ENCODE peak calls at places on chromosomes 6 and 20, in six cellular contexts. C, R, U, Q, H and Z are unnamed samples.

GRCh38 chr20:50467618-50468373 is 42.4 kb upstream of the PTPN1 start:
- DNase-seq in H (peak), R (peak), Q (no peak), U (no peak), C (no peak), Z (no peak)

GRCh38 chr6:158751842-158752424 is 67.2 kb downstream of the EZR start:
- DNase-seq in Q (no peak), C (no peak), R (no peak), U (peak), H (no peak), Z (no peak)

GRCh38 chr20:55561259-55561658 is 444.1 kb downstream of the CBLN4 start:
- DNase-seq in H (no peak), Q (no peak), R (no peak), C (no peak), U (no peak), Z (no peak)

GRCh38 chr6:15400572-15401004 is 154.7 kb downstream of the JARID2 start:
- DNase-seq in R (no peak), H (peak), Q (no peak), C (peak), U (no peak), Z (peak)

GRCh38 chr6:82396964-82397761 is 33.5 kb downstream of the TPBG start:
- DNase-seq in U (peak), H (no peak), C (no peak), R (peak), Q (no peak), Z (no peak)

GRCh38 chr6:66717786-66718185 is 1010.8 kb upstream of the EYS start:
- DNase-seq in U (no peak), C (no peak), R (no peak), H (no peak), Q (no peak), Z (no peak)

GRCh38 chr6:26420607-26421235 is 18.6 kb downstream of the BTN3A1 start:
- DNase-seq in C (no peak), Q (no peak), R (peak), H (peak), U (peak), Z (no peak)

GRCh38 chr20:24007073-24007595 is 18.6 kb upstream of the GGTLC1 start:
- DNase-seq in R (no peak), H (no peak), C (no peak), U (no peak), Q (no peak), Z (no peak)

GRCh38 chr20:54165803-54166202 is 8.0 kb downstream of the CYP24A1 start:
- DNase-seq in R (no peak), U (no peak), H (no peak), Q (no peak), C (no peak), Z (no peak)

GRCh38 chr20:6333110-6333509 is 210.3 kb upstream of the FERMT1 start:
- DNase-seq in U (peak), C (no peak), H (no peak), R (no peak), Q (no peak), Z (no peak)

GRCh38 chr6:158143700-158144099 is 24.4 kb downstream of the SERAC1 start:
- DNase-seq in R (no peak), H (no peak), C (no peak), U (peak), Q (no peak), Z (no peak)

GRCh38 chr6:168249746-168250145 is 69.8 kb downstream of the DACT2 start:
- DNase-seq in Q (no peak), H (no peak), C (no peak), R (no peak), U (no peak), Z (no peak)

GRCh38 chr20:10550204-10551118 is 115.4 kb downstream of the SLX4IP start:
- DNase-seq in R (no peak), U (no peak), Q (no peak), C (no peak), H (no peak), Z (no peak)

GRCh38 chr20:43726333-43726732 is 469 bp downstream of the GTSF1L start:
- DNase-seq in Q (no peak), U (no peak), H (no peak), C (no peak), R (no peak), Z (no peak)

GRCh38 chr6:138987643-138988468 is at the start of gene REPS1:
- DNase-seq in H (peak), U (peak), Q (peak), R (peak), C (peak), Z (peak)

GRCh38 chr6:23547851-23548250 is 578.2 kb upstream of the NRSN1 start:
- DNase-seq in R (no peak), Q (no peak), C (no peak), U (no peak), H (no peak), Z (no peak)

GRCh38 chr6:63307581-63308246 is 12.1 kb downstream of the LGSN start:
- DNase-seq in H (no peak), C (no peak), R (peak), U (peak), Q (no peak), Z (no peak)

GRCh38 chr20:44117296-44118184 is 69.4 kb downstream of the JPH2 start:
- DNase-seq in H (no peak), R (no peak), U (no peak), C (no peak), Q (no peak), Z (no peak)

GRCh38 chr6:156740604-156741003 is 36.6 kb upstream of the ARID1B start:
- DNase-seq in U (no peak), Q (no peak), H (no peak), C (no peak), R (no peak), Z (no peak)

GRCh38 chr6:26199773-26200728 is 112.8 kb downstream of the HFE start:
- DNase-seq in C (peak), H (no peak), R (peak), U (peak), Q (no peak), Z (no peak)

GRCh38 chr20:34268851-34269668 is 27.8 kb downstream of the ASIP start:
- DNase-seq in Q (no peak), R (peak), C (no peak), H (peak), U (no peak), Z (peak)

GRCh38 chr6:33869826-33870423 is 66.1 kb upstream of the MLN start:
- DNase-seq in H (no peak), Q (no peak), U (no peak), R (no peak), C (no peak), Z (no peak)

GRCh38 chr6:36683145-36683655 is 4.7 kb downstream of the CDKN1A start:
- DNase-seq in C (no peak), Q (no peak), R (no peak), U (no peak), H (no peak), Z (no peak)

GRCh38 chr6:46584586-46584985 is 68.0 kb downstream of the CYP39A1 start:
- DNase-seq in R (peak), U (peak), C (no peak), H (no peak), Q (no peak), Z (no peak)

GRCh38 chr6:6270948-6271347 is 49.5 kb downstream of the F13A1 start:
- DNase-seq in U (no peak), C (no peak), R (no peak), Q (no peak), H (no peak), Z (no peak)

GRCh38 chr6:118768904-118769325 is 117.5 kb upstream of the CEP85L start:
- DNase-seq in U (no peak), Q (no peak), R (no peak), C (no peak), H (peak), Z (no peak)

GRCh38 chr6:153488267-153488666 is 357.2 kb upstream of the RGS17 start:
- DNase-seq in U (no peak), R (no peak), C (no peak), H (no peak), Q (no peak), Z (no peak)

GRCh38 chr6:137518584-137518983 is 24.4 kb upstream of the OLIG3 start:
- DNase-seq in C (no peak), R (no peak), U (peak), H (no peak), Q (no peak), Z (no peak)

GRCh38 chr6:52284131-52284459 is 447 bp downstream of the MCM3 start:
- DNase-seq in C (peak), R (no peak), H (no peak), U (no peak), Q (no peak), Z (peak)

GRCh38 chr20:60254901-60255411 is 296.7 kb downstream of the CDH26 start:
- DNase-seq in C (no peak), Q (no peak), R (peak), U (peak), H (no peak), Z (no peak)

GRCh38 chr6:118382126-118382525 is 166.0 kb upstream of the PLN start:
- DNase-seq in C (no peak), U (no peak), Q (no peak), R (no peak), H (no peak), Z (no peak)

GRCh38 chr20:36355469-36356171 is 49.5 kb downstream of the DLGAP4 start:
- DNase-seq in U (no peak), Q (no peak), R (peak), C (no peak), H (no peak), Z (no peak)

GRCh38 chr20:22407237-22408193 is 176.9 kb downstream of the FOXA2 start:
- DNase-seq in U (no peak), H (no peak), Q (no peak), C (no peak), R (no peak), Z (no peak)

GRCh38 chr6:90403489-90404381 is 107.1 kb upstream of the BACH2 start:
- DNase-seq in R (peak), C (no peak), Q (no peak), U (peak), H (no peak), Z (peak)

GRCh38 chr6:128903715-128904114 is 20.8 kb downstream of the LAMA2 start:
- DNase-seq in Q (no peak), U (no peak), H (no peak), R (no peak), C (no peak), Z (no peak)

GRCh38 chr6:23027281-23027680 is 457.9 kb downstream of the HDGFL1 start:
- DNase-seq in Q (no peak), R (no peak), H (no peak), U (no peak), C (no peak), Z (no peak)

GRCh38 chr20:23132930-23133559 is 46.9 kb upstream of the CD93 start:
- DNase-seq in C (peak), H (no peak), U (no peak), Q (no peak), R (no peak), Z (peak)

GRCh38 chr6:139338845-139339244 is 35.6 kb downstream of the CITED2 start:
- DNase-seq in R (peak), H (no peak), C (no peak), U (no peak), Q (no peak), Z (no peak)